ENCODE peak calls at places on chromosomes 12 and 14, in ten cellular contexts. U, A, O, Z, I, S, J, G, L and W are unnamed samples.

GRCh38 chr12:53389702-53390101 is 9.7 kb downstream of the SP1 start:
- DNase-seq in U (no peak), A (no peak), O (no peak), Z (no peak), I (no peak), S (no peak), J (no peak), G (peak), L (no peak), W (no peak)

GRCh38 chr12:53550595-53550994 is 43.3 kb upstream of the NPFF start:
- DNase-seq in U (peak), A (no peak), O (no peak), Z (no peak), I (no peak), S (no peak), J (no peak), G (no peak), L (peak), W (no peak)

GRCh38 chr14:71588028-71588427 is 344.2 kb upstream of the RGS6 start:
- DNase-seq in U (peak), A (no peak), O (no peak), Z (no peak), I (no peak), S (no peak), J (no peak), G (no peak), L (peak), W (no peak)

GRCh38 chr14:97704316-97704715 is 907.1 kb downstream of the VRK1 start:
- DNase-seq in U (no peak), A (no peak), O (no peak), Z (no peak), I (no peak), S (peak), J (no peak), G (no peak), L (no peak), W (no peak)

GRCh38 chr14:71117839-71118743 is 210.8 kb downstream of the PCNX1 start:
- DNase-seq in U (peak), A (peak), O (peak), Z (no peak), I (peak), S (peak), J (no peak), G (peak), L (peak), W (peak)

GRCh38 chr14:99513183-99513694 is 32.0 kb downstream of the CCNK start:
- DNase-seq in U (no peak), A (no peak), O (no peak), Z (no peak), I (no peak), S (no peak), J (peak), G (peak), L (no peak), W (no peak)

GRCh38 chr12:92170050-92170449 is 24.4 kb upstream of the BTG1 start:
- DNase-seq in U (no peak), A (no peak), O (no peak), Z (no peak), I (no peak), S (no peak), J (no peak), G (no peak), L (no peak), W (no peak)

GRCh38 chr12:80617733-80618132 is 89.7 kb upstream of the MYF6 start:
- DNase-seq in U (no peak), A (no peak), O (no peak), Z (no peak), I (no peak), S (peak), J (no peak), G (no peak), L (no peak), W (no peak)

GRCh38 chr14:99174081-99174851 is 97.7 kb downstream of the BCL11B start:
- DNase-seq in U (no peak), A (no peak), O (no peak), Z (no peak), I (no peak), S (peak), J (no peak), G (peak), L (no peak), W (no peak)

GRCh38 chr12:49537709-49538601 is 875 bp upstream of the KCNH3 start:
- DNase-seq in U (no peak), A (no peak), O (peak), Z (no peak), I (no peak), S (peak), J (no peak), G (no peak), L (no peak), W (no peak)

GRCh38 chr14:74257078-74257987 is 18.1 kb downstream of the VSX2 start:
- DNase-seq in U (no peak), A (peak), O (peak), Z (peak), I (no peak), S (peak), J (no peak), G (peak), L (peak), W (peak)

GRCh38 chr12:5220835-5221234 is 177.2 kb downstream of the KCNA5 start:
- DNase-seq in U (no peak), A (no peak), O (no peak), Z (no peak), I (no peak), S (no peak), J (no peak), G (no peak), L (no peak), W (no peak)

GRCh38 chr12:34526946-34527345 is 504.6 kb downstream of the ALG10 start:
- DNase-seq in U (no peak), A (no peak), O (no peak), Z (no peak), I (no peak), S (no peak), J (no peak), G (no peak), L (peak), W (no peak)

GRCh38 chr14:22887260-22887989 is 4.4 kb downstream of the REM2 start:
- DNase-seq in U (peak), A (peak), O (peak), Z (peak), I (no peak), S (peak), J (no peak), G (peak), L (peak), W (peak)

GRCh38 chr12:127809236-127809635 is 457.7 kb upstream of the TMEM132C start:
- DNase-seq in U (peak), A (peak), O (peak), Z (no peak), I (peak), S (no peak), J (no peak), G (no peak), L (peak), W (peak)

GRCh38 chr12:47754126-47754525 is 4.6 kb downstream of the RAPGEF3 start:
- DNase-seq in U (no peak), A (no peak), O (no peak), Z (no peak), I (no peak), S (no peak), J (no peak), G (no peak), L (no peak), W (peak)

GRCh38 chr12:60205500-60205899 is 609.7 kb downstream of the SLC16A7 start:
- DNase-seq in U (peak), A (peak), O (peak), Z (no peak), I (peak), S (peak), J (no peak), G (no peak), L (peak), W (peak)

GRCh38 chr12:45257185-45257585 is 41.3 kb downstream of the ANO6 start:
- DNase-seq in U (no peak), A (no peak), O (no peak), Z (no peak), I (no peak), S (no peak), J (no peak), G (no peak), L (no peak), W (no peak)

GRCh38 chr14:22415633-22415959 is 173.4 kb downstream of the DAD1 start:
- DNase-seq in U (no peak), A (no peak), O (no peak), Z (no peak), I (no peak), S (no peak), J (no peak), G (no peak), L (no peak), W (no peak)

GRCh38 chr12:49403887-49404517 is 36.7 kb downstream of the SPATS2 start:
- DNase-seq in U (no peak), A (no peak), O (peak), Z (no peak), I (no peak), S (no peak), J (no peak), G (no peak), L (no peak), W (no peak)

GRCh38 chr14:45699451-45699850 is 446.4 kb upstream of the MIS18BP1 start:
- DNase-seq in U (peak), A (no peak), O (no peak), Z (no peak), I (no peak), S (no peak), J (no peak), G (no peak), L (no peak), W (no peak)

GRCh38 chr12:52351196-52352059 is 15.9 kb downstream of the KRT85 start:
- DNase-seq in U (no peak), A (peak), O (no peak), Z (peak), I (no peak), S (no peak), J (peak), G (peak), L (no peak), W (peak)

GRCh38 chr14:33393155-33393894 is 454.6 kb downstream of the NPAS3 start:
- DNase-seq in U (peak), A (no peak), O (no peak), Z (no peak), I (no peak), S (no peak), J (no peak), G (no peak), L (no peak), W (no peak)

GRCh38 chr14:104768437-104769323 is 15.7 kb downstream of the SIVA1 start:
- DNase-seq in U (peak), A (peak), O (peak), Z (peak), I (peak), S (peak), J (peak), G (peak), L (peak), W (peak)
- H3K4me3 ChIP-seq in U (no peak), A (no peak), O (no peak), Z (no peak), I (no peak), S (peak), J (no peak), G (no peak), L (no peak), W (no peak)

GRCh38 chr14:76926521-76927251 is 100.5 kb downstream of the LRRC74A start:
- DNase-seq in U (no peak), A (peak), O (peak), Z (peak), I (no peak), S (peak), J (no peak), G (peak), L (peak), W (no peak)
- H3K4me3 ChIP-seq in U (no peak), A (no peak), O (no peak), Z (peak), I (no peak), S (no peak), J (no peak), G (no peak), L (no peak), W (no peak)

GRCh38 chr14:101129750-101130149 is 226.2 kb upstream of the RTL1 start:
- DNase-seq in U (no peak), A (no peak), O (no peak), Z (no peak), I (no peak), S (no peak), J (no peak), G (no peak), L (no peak), W (no peak)
- H3K4me3 ChIP-seq in U (no peak), A (no peak), O (no peak), Z (no peak), I (no peak), S (no peak), J (no peak), G (no peak), L (no peak), W (no peak)

GRCh38 chr14:89675590-89675989 is 258.6 kb upstream of the FOXN3 start:
- DNase-seq in U (no peak), A (no peak), O (no peak), Z (no peak), I (no peak), S (no peak), J (no peak), G (no peak), L (no peak), W (no peak)
- H3K4me3 ChIP-seq in U (no peak), A (no peak), O (no peak), Z (no peak), I (no peak), S (no peak), J (no peak), G (no peak), L (no peak), W (no peak)

GRCh38 chr14:103480595-103480994 is 42.0 kb downstream of the CKB start:
- DNase-seq in U (no peak), A (no peak), O (no peak), Z (no peak), I (no peak), S (no peak), J (no peak), G (no peak), L (no peak), W (no peak)
- H3K4me3 ChIP-seq in U (no peak), A (no peak), O (no peak), Z (no peak), I (no peak), S (no peak), J (no peak), G (no peak), L (no peak), W (no peak)

GRCh38 chr12:68591716-68592437 is 18.8 kb upstream of the RAP1B start:
- DNase-seq in U (no peak), A (no peak), O (no peak), Z (no peak), I (no peak), S (no peak), J (no peak), G (peak), L (no peak), W (no peak)
- H3K4me3 ChIP-seq in U (no peak), A (no peak), O (no peak), Z (no peak), I (no peak), S (no peak), J (no peak), G (no peak), L (no peak), W (no peak)